ENCODE peak calls at places on chromosome 3, in seven cellular contexts. One of them, this sample, is unnamed.

GRCh38 chr3:4060608-4061007 is 242.6 kb upstream of the SETMAR start:
- ATAC-seq in activated T-cell treated with anti-CD3 and anti-CD28 coated beads, Interleukin-2, amount 50 U/mL, for 4 hours: no peak
- ATAC-seq in naive thymus-derived CD8-positive, alpha-beta T cell: no peak
- ATAC-seq in DND-41: no peak
- ATAC-seq in psoas muscle: no peak
- ATAC-seq in left lung: peak
- ATAC-seq in activated CD8-positive, alpha-beta T cell treated with anti-CD3 and anti-CD28 coated beads for 36 hours: no peak
- ATAC-seq in this sample: no peak

GRCh38 chr3:36210840-36211655 is 169.3 kb upstream of the STAC start:
- ATAC-seq in activated T-cell treated with anti-CD3 and anti-CD28 coated beads, Interleukin-2, amount 50 U/mL, for 4 hours: no peak
- ATAC-seq in activated CD8-positive, alpha-beta T cell treated with anti-CD3 and anti-CD28 coated beads for 36 hours: no peak
- ATAC-seq in psoas muscle: peak
- ATAC-seq in naive thymus-derived CD8-positive, alpha-beta T cell: no peak
- ATAC-seq in DND-41: no peak
- ATAC-seq in left lung: no peak
- ATAC-seq in this sample: no peak

GRCh38 chr3:58026598-58026997 is 18.4 kb downstream of the FLNB start:
- ATAC-seq in naive thymus-derived CD8-positive, alpha-beta T cell: no peak
- ATAC-seq in activated CD8-positive, alpha-beta T cell treated with anti-CD3 and anti-CD28 coated beads for 36 hours: peak
- ATAC-seq in activated T-cell treated with anti-CD3 and anti-CD28 coated beads, Interleukin-2, amount 50 U/mL, for 4 hours: no peak
- ATAC-seq in left lung: no peak
- ATAC-seq in DND-41: no peak
- ATAC-seq in psoas muscle: no peak
- ATAC-seq in this sample: peak

GRCh38 chr3:98765721-98766120 is 2.6 kb downstream of the ST3GAL6 start:
- ATAC-seq in left lung: no peak
- ATAC-seq in DND-41: no peak
- ATAC-seq in activated T-cell treated with anti-CD3 and anti-CD28 coated beads, Interleukin-2, amount 50 U/mL, for 4 hours: no peak
- ATAC-seq in naive thymus-derived CD8-positive, alpha-beta T cell: no peak
- ATAC-seq in psoas muscle: peak
- ATAC-seq in activated CD8-positive, alpha-beta T cell treated with anti-CD3 and anti-CD28 coated beads for 36 hours: no peak
- ATAC-seq in this sample: no peak

GRCh38 chr3:142022381-142022780 is 127.0 kb downstream of the TFDP2 start:
- ATAC-seq in left lung: peak
- ATAC-seq in activated CD8-positive, alpha-beta T cell treated with anti-CD3 and anti-CD28 coated beads for 36 hours: peak
- ATAC-seq in naive thymus-derived CD8-positive, alpha-beta T cell: no peak
- ATAC-seq in activated T-cell treated with anti-CD3 and anti-CD28 coated beads, Interleukin-2, amount 50 U/mL, for 4 hours: no peak
- ATAC-seq in psoas muscle: no peak
- ATAC-seq in DND-41: peak
- ATAC-seq in this sample: no peak

GRCh38 chr3:160140756-160141155 is 84.5 kb upstream of the C3orf80 start:
- ATAC-seq in activated T-cell treated with anti-CD3 and anti-CD28 coated beads, Interleukin-2, amount 50 U/mL, for 4 hours: peak
- ATAC-seq in DND-41: no peak
- ATAC-seq in naive thymus-derived CD8-positive, alpha-beta T cell: no peak
- ATAC-seq in left lung: no peak
- ATAC-seq in psoas muscle: no peak
- ATAC-seq in activated CD8-positive, alpha-beta T cell treated with anti-CD3 and anti-CD28 coated beads for 36 hours: peak
- ATAC-seq in this sample: no peak

GRCh38 chr3:158337007-158337608 is 227.2 kb downstream of the RSRC1 start:
- ATAC-seq in activated CD8-positive, alpha-beta T cell treated with anti-CD3 and anti-CD28 coated beads for 36 hours: no peak
- ATAC-seq in DND-41: no peak
- ATAC-seq in naive thymus-derived CD8-positive, alpha-beta T cell: no peak
- ATAC-seq in psoas muscle: no peak
- ATAC-seq in activated T-cell treated with anti-CD3 and anti-CD28 coated beads, Interleukin-2, amount 50 U/mL, for 4 hours: no peak
- ATAC-seq in left lung: peak
- ATAC-seq in this sample: no peak

GRCh38 chr3:107428051-107428858 is 51.0 kb downstream of the CCDC54 start:
- ATAC-seq in DND-41: no peak
- ATAC-seq in activated CD8-positive, alpha-beta T cell treated with anti-CD3 and anti-CD28 coated beads for 36 hours: no peak
- ATAC-seq in psoas muscle: no peak
- ATAC-seq in activated T-cell treated with anti-CD3 and anti-CD28 coated beads, Interleukin-2, amount 50 U/mL, for 4 hours: no peak
- ATAC-seq in naive thymus-derived CD8-positive, alpha-beta T cell: no peak
- ATAC-seq in left lung: no peak
- ATAC-seq in this sample: no peak

GRCh38 chr3:38450853-38451252 is 2.8 kb upstream of the ACVR2B start:
- ATAC-seq in activated T-cell treated with anti-CD3 and anti-CD28 coated beads, Interleukin-2, amount 50 U/mL, for 4 hours: no peak
- ATAC-seq in activated CD8-positive, alpha-beta T cell treated with anti-CD3 and anti-CD28 coated beads for 36 hours: no peak
- ATAC-seq in left lung: no peak
- ATAC-seq in DND-41: no peak
- ATAC-seq in naive thymus-derived CD8-positive, alpha-beta T cell: no peak
- ATAC-seq in psoas muscle: no peak
- ATAC-seq in this sample: no peak

GRCh38 chr3:179446501-179446900 is 4.8 kb downstream of the GNB4 start:
- ATAC-seq in activated T-cell treated with anti-CD3 and anti-CD28 coated beads, Interleukin-2, amount 50 U/mL, for 4 hours: no peak
- ATAC-seq in psoas muscle: no peak
- ATAC-seq in DND-41: no peak
- ATAC-seq in left lung: no peak
- ATAC-seq in naive thymus-derived CD8-positive, alpha-beta T cell: no peak
- ATAC-seq in activated CD8-positive, alpha-beta T cell treated with anti-CD3 and anti-CD28 coated beads for 36 hours: no peak
- ATAC-seq in this sample: no peak

GRCh38 chr3:186095584-186096061 is 13.3 kb downstream of the ETV5 start:
- ATAC-seq in activated T-cell treated with anti-CD3 and anti-CD28 coated beads, Interleukin-2, amount 50 U/mL, for 4 hours: no peak
- ATAC-seq in psoas muscle: no peak
- ATAC-seq in naive thymus-derived CD8-positive, alpha-beta T cell: no peak
- ATAC-seq in DND-41: no peak
- ATAC-seq in left lung: peak
- ATAC-seq in activated CD8-positive, alpha-beta T cell treated with anti-CD3 and anti-CD28 coated beads for 36 hours: no peak
- ATAC-seq in this sample: no peak

GRCh38 chr3:114327665-114328064 is 33.8 kb downstream of the TIGIT start:
- ATAC-seq in naive thymus-derived CD8-positive, alpha-beta T cell: no peak
- ATAC-seq in psoas muscle: no peak
- ATAC-seq in activated T-cell treated with anti-CD3 and anti-CD28 coated beads, Interleukin-2, amount 50 U/mL, for 4 hours: no peak
- ATAC-seq in DND-41: no peak
- ATAC-seq in left lung: no peak
- ATAC-seq in activated CD8-positive, alpha-beta T cell treated with anti-CD3 and anti-CD28 coated beads for 36 hours: peak
- ATAC-seq in this sample: no peak

GRCh38 chr3:153370680-153371079 is 208.7 kb downstream of the RAP2B start:
- ATAC-seq in psoas muscle: no peak
- ATAC-seq in activated CD8-positive, alpha-beta T cell treated with anti-CD3 and anti-CD28 coated beads for 36 hours: no peak
- ATAC-seq in naive thymus-derived CD8-positive, alpha-beta T cell: no peak
- ATAC-seq in activated T-cell treated with anti-CD3 and anti-CD28 coated beads, Interleukin-2, amount 50 U/mL, for 4 hours: no peak
- ATAC-seq in DND-41: no peak
- ATAC-seq in left lung: no peak
- ATAC-seq in this sample: no peak

GRCh38 chr3:29090912-29091597 is 189.8 kb upstream of the RBMS3 start:
- ATAC-seq in psoas muscle: no peak
- ATAC-seq in activated CD8-positive, alpha-beta T cell treated with anti-CD3 and anti-CD28 coated beads for 36 hours: peak
- ATAC-seq in left lung: no peak
- ATAC-seq in DND-41: no peak
- ATAC-seq in naive thymus-derived CD8-positive, alpha-beta T cell: no peak
- ATAC-seq in activated T-cell treated with anti-CD3 and anti-CD28 coated beads, Interleukin-2, amount 50 U/mL, for 4 hours: no peak
- ATAC-seq in this sample: no peak

GRCh38 chr3:102346897-102347296 is 87.9 kb upstream of the ZPLD1 start:
- ATAC-seq in psoas muscle: no peak
- ATAC-seq in left lung: no peak
- ATAC-seq in activated CD8-positive, alpha-beta T cell treated with anti-CD3 and anti-CD28 coated beads for 36 hours: no peak
- ATAC-seq in naive thymus-derived CD8-positive, alpha-beta T cell: no peak
- ATAC-seq in activated T-cell treated with anti-CD3 and anti-CD28 coated beads, Interleukin-2, amount 50 U/mL, for 4 hours: no peak
- ATAC-seq in DND-41: no peak
- ATAC-seq in this sample: no peak

GRCh38 chr3:140974900-140975299 is 33.3 kb downstream of the SLC25A36 start:
- ATAC-seq in activated T-cell treated with anti-CD3 and anti-CD28 coated beads, Interleukin-2, amount 50 U/mL, for 4 hours: no peak
- ATAC-seq in DND-41: peak
- ATAC-seq in left lung: no peak
- ATAC-seq in activated CD8-positive, alpha-beta T cell treated with anti-CD3 and anti-CD28 coated beads for 36 hours: no peak
- ATAC-seq in naive thymus-derived CD8-positive, alpha-beta T cell: peak
- ATAC-seq in psoas muscle: no peak
- ATAC-seq in this sample: no peak

GRCh38 chr3:98328933-98329332 is 24.7 kb upstream of the OR5K4 start:
- ATAC-seq in naive thymus-derived CD8-positive, alpha-beta T cell: no peak
- ATAC-seq in DND-41: peak
- ATAC-seq in activated T-cell treated with anti-CD3 and anti-CD28 coated beads, Interleukin-2, amount 50 U/mL, for 4 hours: peak
- ATAC-seq in left lung: no peak
- ATAC-seq in activated CD8-positive, alpha-beta T cell treated with anti-CD3 and anti-CD28 coated beads for 36 hours: no peak
- ATAC-seq in psoas muscle: no peak
- ATAC-seq in this sample: no peak

GRCh38 chr3:43883729-43884396 is 193.1 kb downstream of the ABHD5 start:
- ATAC-seq in DND-41: no peak
- ATAC-seq in naive thymus-derived CD8-positive, alpha-beta T cell: no peak
- ATAC-seq in psoas muscle: no peak
- ATAC-seq in left lung: peak
- ATAC-seq in activated T-cell treated with anti-CD3 and anti-CD28 coated beads, Interleukin-2, amount 50 U/mL, for 4 hours: no peak
- ATAC-seq in activated CD8-positive, alpha-beta T cell treated with anti-CD3 and anti-CD28 coated beads for 36 hours: no peak
- ATAC-seq in this sample: no peak

GRCh38 chr3:186971578-186971977 is 41.3 kb downstream of the ST6GAL1 start:
- ATAC-seq in psoas muscle: peak
- ATAC-seq in DND-41: no peak
- ATAC-seq in activated T-cell treated with anti-CD3 and anti-CD28 coated beads, Interleukin-2, amount 50 U/mL, for 4 hours: no peak
- ATAC-seq in activated CD8-positive, alpha-beta T cell treated with anti-CD3 and anti-CD28 coated beads for 36 hours: no peak
- ATAC-seq in naive thymus-derived CD8-positive, alpha-beta T cell: no peak
- ATAC-seq in left lung: peak
- ATAC-seq in this sample: peak

GRCh38 chr3:136984837-136985236 is 27.1 kb downstream of the IL20RB start:
- ATAC-seq in naive thymus-derived CD8-positive, alpha-beta T cell: no peak
- ATAC-seq in activated T-cell treated with anti-CD3 and anti-CD28 coated beads, Interleukin-2, amount 50 U/mL, for 4 hours: no peak
- ATAC-seq in DND-41: no peak
- ATAC-seq in psoas muscle: no peak
- ATAC-seq in activated CD8-positive, alpha-beta T cell treated with anti-CD3 and anti-CD28 coated beads for 36 hours: no peak
- ATAC-seq in left lung: peak
- ATAC-seq in this sample: peak

GRCh38 chr3:139664958-139665357 is 12.8 kb downstream of the NMNAT3 start:
- ATAC-seq in activated T-cell treated with anti-CD3 and anti-CD28 coated beads, Interleukin-2, amount 50 U/mL, for 4 hours: no peak
- ATAC-seq in psoas muscle: no peak
- ATAC-seq in left lung: no peak
- ATAC-seq in naive thymus-derived CD8-positive, alpha-beta T cell: no peak
- ATAC-seq in activated CD8-positive, alpha-beta T cell treated with anti-CD3 and anti-CD28 coated beads for 36 hours: no peak
- ATAC-seq in DND-41: no peak
- ATAC-seq in this sample: peak

GRCh38 chr3:111541391-111541790 is 606 bp upstream of the CD96 start:
- ATAC-seq in psoas muscle: no peak
- ATAC-seq in DND-41: no peak
- ATAC-seq in activated T-cell treated with anti-CD3 and anti-CD28 coated beads, Interleukin-2, amount 50 U/mL, for 4 hours: no peak
- ATAC-seq in left lung: no peak
- ATAC-seq in naive thymus-derived CD8-positive, alpha-beta T cell: no peak
- ATAC-seq in activated CD8-positive, alpha-beta T cell treated with anti-CD3 and anti-CD28 coated beads for 36 hours: no peak
- ATAC-seq in this sample: no peak

GRCh38 chr3:156181509-156181908 is 61.1 kb downstream of the KCNAB1 start:
- ATAC-seq in DND-41: no peak
- ATAC-seq in naive thymus-derived CD8-positive, alpha-beta T cell: no peak
- ATAC-seq in left lung: no peak
- ATAC-seq in psoas muscle: no peak
- ATAC-seq in activated T-cell treated with anti-CD3 and anti-CD28 coated beads, Interleukin-2, amount 50 U/mL, for 4 hours: peak
- ATAC-seq in activated CD8-positive, alpha-beta T cell treated with anti-CD3 and anti-CD28 coated beads for 36 hours: peak
- ATAC-seq in this sample: peak

GRCh38 chr3:80439490-80439889 is 671.7 kb upstream of the ROBO1 start:
- ATAC-seq in naive thymus-derived CD8-positive, alpha-beta T cell: no peak
- ATAC-seq in activated CD8-positive, alpha-beta T cell treated with anti-CD3 and anti-CD28 coated beads for 36 hours: no peak
- ATAC-seq in activated T-cell treated with anti-CD3 and anti-CD28 coated beads, Interleukin-2, amount 50 U/mL, for 4 hours: no peak
- ATAC-seq in DND-41: no peak
- ATAC-seq in left lung: no peak
- ATAC-seq in psoas muscle: no peak
- ATAC-seq in this sample: no peak

GRCh38 chr3:13707456-13707855 is 158.5 kb downstream of the FBLN2 start:
- ATAC-seq in left lung: no peak
- ATAC-seq in naive thymus-derived CD8-positive, alpha-beta T cell: no peak
- ATAC-seq in activated T-cell treated with anti-CD3 and anti-CD28 coated beads, Interleukin-2, amount 50 U/mL, for 4 hours: no peak
- ATAC-seq in psoas muscle: no peak
- ATAC-seq in activated CD8-positive, alpha-beta T cell treated with anti-CD3 and anti-CD28 coated beads for 36 hours: no peak
- ATAC-seq in DND-41: no peak
- ATAC-seq in this sample: no peak

GRCh38 chr3:161371441-161372320 is at the start of gene SPTSSB:
- ATAC-seq in DND-41: no peak
- ATAC-seq in activated CD8-positive, alpha-beta T cell treated with anti-CD3 and anti-CD28 coated beads for 36 hours: peak
- ATAC-seq in naive thymus-derived CD8-positive, alpha-beta T cell: peak
- ATAC-seq in psoas muscle: peak
- ATAC-seq in left lung: peak
- ATAC-seq in activated T-cell treated with anti-CD3 and anti-CD28 coated beads, Interleukin-2, amount 50 U/mL, for 4 hours: peak
- ATAC-seq in this sample: peak

GRCh38 chr3:99586680-99587079 is 51.7 kb upstream of the COL8A1 start:
- ATAC-seq in left lung: no peak
- ATAC-seq in activated CD8-positive, alpha-beta T cell treated with anti-CD3 and anti-CD28 coated beads for 36 hours: no peak
- ATAC-seq in psoas muscle: no peak
- ATAC-seq in DND-41: no peak
- ATAC-seq in naive thymus-derived CD8-positive, alpha-beta T cell: no peak
- ATAC-seq in activated T-cell treated with anti-CD3 and anti-CD28 coated beads, Interleukin-2, amount 50 U/mL, for 4 hours: no peak
- ATAC-seq in this sample: no peak

This sample was measured in esophagus mucosa.